ENCODE peak calls at places on chromosomes 6 and 20, in eight cellular contexts. W, L, F, D, T, I, Z and P are unnamed samples.
A peak's percentile ranks its signal among the peaks of the same experiment; 100 is the strongest.

GRCh38 chr6:34227656-34228421 is 8.8 kb upstream of the HMGA1 start:
- DNase-seq in W (no peak), L (no peak), F (no peak), D (no peak), T (no peak), I (peak; percentile 19), Z (peak; percentile 69), P (no peak)

GRCh38 chr6:30926644-30927043 is 5.3 kb downstream of the SFTA2 start:
- DNase-seq in W (peak; percentile 87), L (no peak), F (peak; percentile 36), D (no peak), T (no peak), I (no peak), Z (no peak), P (peak; percentile 86)

GRCh38 chr6:130018830-130019795 is 732 bp downstream of the L3MBTL3 start:
- DNase-seq in W (peak; percentile 30), L (peak; percentile 53), F (peak; percentile 64), D (peak; percentile 51), T (peak; percentile 64), I (peak; percentile 64), Z (peak; percentile 75), P (peak; percentile 28)

GRCh38 chr20:1696521-1697209 is 39.1 kb upstream of the SIRPG start:
- DNase-seq in W (no peak), L (no peak), F (no peak), D (no peak), T (no peak), I (no peak), Z (no peak), P (no peak)

GRCh38 chr6:26430787-26431186 is 9.5 kb upstream of the BTN3A3 start:
- DNase-seq in W (no peak), L (no peak), F (no peak), D (no peak), T (no peak), I (no peak), Z (no peak), P (no peak)

GRCh38 chr6:163334264-163334663 is 80.3 kb upstream of the QKI start:
- DNase-seq in W (no peak), L (no peak), F (no peak), D (no peak), T (peak; percentile 65), I (no peak), Z (no peak), P (no peak)

GRCh38 chr6:92043782-92044181 is 1375.6 kb downstream of the EPHA7 start:
- DNase-seq in W (no peak), L (no peak), F (no peak), D (no peak), T (no peak), I (no peak), Z (no peak), P (no peak)

GRCh38 chr6:136067731-136068341 is 182.3 kb downstream of the MTFR2 start:
- DNase-seq in W (no peak), L (no peak), F (peak; percentile 24), D (peak; percentile 83), T (no peak), I (no peak), Z (peak; percentile 79), P (no peak)

GRCh38 chr6:106199998-106200397 is 113.9 kb downstream of the PRDM1 start:
- DNase-seq in W (no peak), L (no peak), F (peak; percentile 89), D (peak; percentile 56), T (no peak), I (no peak), Z (no peak), P (no peak)

GRCh38 chr20:53276143-53276542 is 304.0 kb downstream of the TSHZ2 start:
- DNase-seq in W (no peak), L (peak; percentile 51), F (peak; percentile 61), D (no peak), T (no peak), I (no peak), Z (no peak), P (peak; percentile 70)

GRCh38 chr20:62702886-62703852 is 5.5 kb upstream of the NTSR1 start:
- DNase-seq in W (no peak), L (no peak), F (peak; percentile 96), D (peak; percentile 74), T (peak; percentile 82), I (peak; percentile 58), Z (no peak), P (no peak)

GRCh38 chr20:16175322-16175721 is 397.9 kb downstream of the KIF16B start:
- DNase-seq in W (no peak), L (no peak), F (no peak), D (no peak), T (no peak), I (no peak), Z (no peak), P (no peak)

GRCh38 chr20:9280654-9281053 is 211.8 kb downstream of the PLCB4 start:
- DNase-seq in W (no peak), L (no peak), F (peak; percentile 33), D (no peak), T (no peak), I (no peak), Z (no peak), P (no peak)

GRCh38 chr6:170443151-170443662 is 109.9 kb downstream of the PSMB1 start:
- DNase-seq in W (no peak), L (no peak), F (no peak), D (no peak), T (no peak), I (no peak), Z (peak; percentile 80), P (no peak)

DNA sequence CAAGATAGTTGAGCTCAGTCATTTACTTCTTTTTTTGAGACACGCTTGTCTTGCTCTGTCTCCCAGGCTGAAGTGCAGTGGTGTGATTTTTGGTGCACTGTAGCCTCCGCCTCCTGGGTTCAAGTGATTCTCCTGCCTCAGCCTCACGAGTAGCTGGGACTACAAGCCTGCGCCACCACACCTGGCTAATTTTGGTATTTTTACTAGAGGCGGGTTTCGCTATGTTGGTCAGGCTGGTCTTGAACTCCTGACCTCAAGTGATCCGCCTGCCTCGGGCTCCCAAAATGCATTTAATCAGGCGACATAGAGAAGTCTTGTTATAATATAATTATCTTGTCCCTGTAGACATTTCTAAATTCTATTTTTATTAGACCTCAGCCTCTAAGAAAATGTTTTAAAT is 6.1 kb downstream of the AMD1 start:
- DNase-seq in W (no peak), L (no peak), F (no peak), D (no peak), T (no peak), I (no peak), Z (no peak), P (no peak)
- H3K4me1 ChIP-seq in W (peaks cover 7% of the 10 kb centered on the region), L (no peaks in the 10 kb centered on the region), F (peaks cover 59% of the 10 kb centered on the region), D (peaks cover 54% of the 10 kb centered on the region), T (peaks cover 25% of the 10 kb centered on the region), I (peaks cover 81% of the 10 kb centered on the region), Z (no peaks in the 10 kb centered on the region), P (peaks cover 69% of the 10 kb centered on the region)

DNA sequence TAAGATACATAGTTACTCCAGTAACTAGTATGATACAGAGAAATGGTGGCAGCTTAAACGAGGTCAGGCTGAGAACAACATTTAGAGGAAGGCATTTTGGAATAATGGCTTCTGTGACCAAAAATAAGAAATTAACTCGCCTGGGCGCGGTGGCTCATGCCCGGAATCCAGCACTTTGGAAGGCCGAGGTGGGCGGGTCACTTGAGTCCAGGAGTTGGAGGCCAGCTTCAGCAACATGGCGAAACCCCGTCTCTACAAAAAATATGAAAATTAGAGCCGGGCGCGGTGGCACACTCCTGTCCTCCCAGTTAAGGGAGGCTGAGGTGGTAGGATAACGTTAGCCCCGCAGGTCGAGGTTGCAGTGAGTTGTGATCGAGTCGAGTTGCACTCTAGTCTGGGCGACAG is 1.8 kb downstream of the IGF2R start:
- DNase-seq in W (no peak), L (no peak), F (no peak), D (no peak), T (no peak), I (no peak), Z (no peak), P (no peak)
- H3K4me1 ChIP-seq in W (peaks cover 15% of the 10 kb centered on the region), L (peaks cover 9% of the 10 kb centered on the region), F (peaks cover 19% of the 10 kb centered on the region), D (peaks cover 38% of the 10 kb centered on the region), T (no peaks in the 10 kb centered on the region), I (peaks cover 53% of the 10 kb centered on the region), Z (peaks cover 6% of the 10 kb centered on the region), P (peaks cover 59% of the 10 kb centered on the region)

DNA sequence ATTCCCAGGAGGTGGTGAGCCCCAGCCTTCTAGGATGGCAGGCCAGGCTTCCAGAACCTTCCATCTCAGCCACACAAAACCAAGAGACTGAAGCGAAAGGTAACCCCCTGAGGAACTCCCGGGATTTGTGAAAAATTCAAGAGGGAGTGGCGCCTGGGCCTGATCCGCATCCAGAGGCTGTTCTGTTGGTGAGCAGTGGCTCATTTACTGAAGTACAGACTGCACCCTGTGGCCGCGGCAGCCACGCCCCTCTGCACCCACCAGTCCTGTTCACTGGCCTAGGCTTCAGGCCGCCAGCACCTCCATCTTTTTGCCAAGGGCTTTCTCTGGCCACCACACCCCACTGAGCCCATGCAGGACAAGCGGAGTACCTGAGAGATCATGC is 79.1 kb upstream of the PTPN1 start:
- DNase-seq in W (no peak), L (no peak), F (no peak), D (no peak), T (no peak), I (no peak), Z (no peak), P (no peak)
- H3K4me1 ChIP-seq in W (peaks cover 20% of the 10 kb centered on the region), L (no peaks in the 10 kb centered on the region), F (peaks cover 13% of the 10 kb centered on the region), D (peaks cover 4% of the 10 kb centered on the region), T (peaks cover 5% of the 10 kb centered on the region), I (peaks cover 3% of the 10 kb centered on the region), Z (peaks cover 11% of the 10 kb centered on the region), P (peaks cover 33% of the 10 kb centered on the region)

DNA sequence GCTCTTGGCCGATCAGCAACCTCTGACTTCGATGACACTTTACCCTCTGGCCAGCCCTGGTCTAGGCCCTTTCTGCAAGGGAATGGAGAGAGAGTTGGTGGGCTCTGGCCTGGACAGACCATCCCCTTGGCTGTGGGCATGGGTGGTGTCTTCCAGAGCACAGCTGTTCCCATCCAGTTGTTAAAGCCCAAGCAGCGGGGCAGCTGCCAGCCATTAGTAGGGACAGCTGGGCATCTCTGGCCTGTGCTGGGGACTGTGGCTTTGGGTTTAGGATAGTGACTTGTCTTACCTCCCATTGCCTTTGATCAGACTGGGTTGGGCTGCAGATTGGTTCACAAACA is 2.8 kb downstream of the CDC25B start:
- DNase-seq in W (no peak), L (no peak), F (no peak), D (no peak), T (no peak), I (no peak), Z (no peak), P (peak; percentile 39)
- H3K4me1 ChIP-seq in W (peaks cover 40% of the 10 kb centered on the region), L (peaks cover 7% of the 10 kb centered on the region), F (peaks cover 12% of the 10 kb centered on the region), D (peaks cover 10% of the 10 kb centered on the region), T (no peaks in the 10 kb centered on the region), I (peaks cover 60% of the 10 kb centered on the region), Z (peaks cover 12% of the 10 kb centered on the region), P (peaks cover 6% of the 10 kb centered on the region)

GRCh38 chr6:37864250-37864649 is 44.7 kb downstream of the ZFAND3 start:
- DNase-seq in W (no peak), L (no peak), F (no peak), D (no peak), T (no peak), I (no peak), Z (no peak), P (no peak)
- H3K4me1 ChIP-seq in W (peaks cover 7% of the 10 kb centered on the region), L (no peaks in the 10 kb centered on the region), F (peaks cover 63% of the 10 kb centered on the region), D (peaks cover 22% of the 10 kb centered on the region), T (peaks cover 18% of the 10 kb centered on the region), I (peaks cover 42% of the 10 kb centered on the region), Z (peaks cover 4% of the 10 kb centered on the region), P (peaks cover 59% of the 10 kb centered on the region)

GRCh38 chr20:57435105-57435497 is 43.9 kb downstream of the RBM38 start:
- DNase-seq in W (no peak), L (no peak), F (no peak), D (no peak), T (no peak), I (no peak), Z (no peak), P (no peak)
- H3K4me1 ChIP-seq in W (peaks cover 21% of the 10 kb centered on the region), L (no peaks in the 10 kb centered on the region), F (no peaks in the 10 kb centered on the region), D (peaks cover 42% of the 10 kb centered on the region), T (no peaks in the 10 kb centered on the region), I (peaks cover 57% of the 10 kb centered on the region), Z (no peaks in the 10 kb centered on the region), P (peaks cover 56% of the 10 kb centered on the region)

GRCh38 chr20:50374541-50375078 is 135.6 kb upstream of the PTPN1 start:
- DNase-seq in W (no peak), L (no peak), F (no peak), D (no peak), T (no peak), I (peak; percentile 31), Z (no peak), P (no peak)
- H3K4me1 ChIP-seq in W (peaks cover 17% of the 10 kb centered on the region), L (no peaks in the 10 kb centered on the region), F (peaks cover 9% of the 10 kb centered on the region), D (peaks cover 8% of the 10 kb centered on the region), T (peaks cover 10% of the 10 kb centered on the region), I (no peaks in the 10 kb centered on the region), Z (no peaks in the 10 kb centered on the region), P (peaks cover 29% of the 10 kb centered on the region)